ENCODE peak calls at places on chromosomes 12 and 14, in eight cellular contexts. R is H9; J is PC-3; D is CD4-positive, CD25-positive, alpha-beta regulatory T cell; C is naive thymus-derived CD4-positive, alpha-beta T cell; S is effector memory CD4-positive, alpha-beta T cell; G is PC-9; N is astrocyte. X is an unnamed sample.
A peak's percentile ranks its signal among the peaks of the same experiment; 100 is the strongest.

GRCh38 chr14:55777867-55778266 is 197.9 kb downstream of the KTN1 start:
- DNase-seq in R (no peak), J (no peak), D (no peak), C (no peak), S (no peak), G (no peak), N (no peak), X (no peak)

GRCh38 chr12:7899755-7900154 is 27.0 kb upstream of the SLC2A14 start:
- DNase-seq in R (no peak), J (peak; percentile 55), D (no peak), C (no peak), S (no peak), G (no peak), N (peak; percentile 63), X (no peak)

GRCh38 chr12:10182662-10183061 is 3.8 kb downstream of the TMEM52B start:
- DNase-seq in R (no peak), J (peak; percentile 63), D (no peak), C (no peak), S (no peak), G (no peak), N (peak; percentile 31), X (no peak)

GRCh38 chr14:68111733-68112270 is 292.2 kb downstream of the RAD51B start:
- DNase-seq in R (no peak), J (peak; percentile 14), D (no peak), C (no peak), S (no peak), G (no peak), N (no peak), X (no peak)

GRCh38 chr14:96231731-96232130 is 24.3 kb upstream of the BDKRB1 start:
- DNase-seq in R (no peak), J (no peak), D (no peak), C (no peak), S (no peak), G (no peak), N (no peak), X (no peak)

GRCh38 chr14:32400480-32400879 is 71.4 kb downstream of the AKAP6 start:
- DNase-seq in R (no peak), J (peak; percentile 61), D (no peak), C (no peak), S (no peak), G (no peak), N (peak; percentile 84), X (no peak)

GRCh38 chr12:129049917-129050316 is 196.6 kb downstream of the GLT1D1 start:
- DNase-seq in R (peak; percentile 73), J (peak; percentile 10), D (no peak), C (no peak), S (no peak), G (no peak), N (no peak), X (peak; percentile 6)

GRCh38 chr14:104110491-104111209 is 25.1 kb downstream of the ASPG start:
- DNase-seq in R (no peak), J (no peak), D (no peak), C (no peak), S (no peak), G (peak; percentile 1), N (no peak), X (no peak)

GRCh38 chr14:90624228-90624627 is 192.0 kb downstream of the TTC7B start:
- DNase-seq in R (no peak), J (peak; percentile 82), D (no peak), C (no peak), S (no peak), G (peak; percentile 55), N (peak; percentile 54), X (no peak)

GRCh38 chr14:50320279-50320678 is 8.2 kb downstream of the DMAC2L start:
- DNase-seq in R (no peak), J (no peak), D (no peak), C (no peak), S (no peak), G (no peak), N (peak; percentile 51), X (peak; percentile 52)

GRCh38 chr12:113222730-113223531 is 1.7 kb downstream of the TPCN1 start:
- DNase-seq in R (no peak), J (peak; percentile 89), D (peak; percentile 33), C (peak; percentile 35), S (no peak), G (no peak), N (peak; percentile 80), X (no peak)

GRCh38 chr12:6078378-6079083 is 45.9 kb downstream of the VWF start:
- DNase-seq in R (no peak), J (no peak), D (no peak), C (no peak), S (no peak), G (peak; percentile 73), N (peak; percentile 62), X (peak; percentile 54)

GRCh38 chr12:122123761-122124145 is 45.2 kb downstream of the MLXIP start:
- DNase-seq in R (no peak), J (no peak), D (no peak), C (no peak), S (no peak), G (no peak), N (no peak), X (no peak)

GRCh38 chr12:104219908-104220404 is 4.4 kb downstream of the TXNRD1 start:
- DNase-seq in R (no peak), J (peak; percentile 100), D (peak; percentile 13), C (peak; percentile 12), S (peak; percentile 49), G (peak; percentile 84), N (peak; percentile 68), X (no peak)

GRCh38 chr14:53953828-53954550 is 2.6 kb downstream of the BMP4 start:
- DNase-seq in R (peak; percentile 43), J (peak; percentile 60), D (no peak), C (no peak), S (no peak), G (peak; percentile 30), N (peak; percentile 39), X (no peak)

DNA sequence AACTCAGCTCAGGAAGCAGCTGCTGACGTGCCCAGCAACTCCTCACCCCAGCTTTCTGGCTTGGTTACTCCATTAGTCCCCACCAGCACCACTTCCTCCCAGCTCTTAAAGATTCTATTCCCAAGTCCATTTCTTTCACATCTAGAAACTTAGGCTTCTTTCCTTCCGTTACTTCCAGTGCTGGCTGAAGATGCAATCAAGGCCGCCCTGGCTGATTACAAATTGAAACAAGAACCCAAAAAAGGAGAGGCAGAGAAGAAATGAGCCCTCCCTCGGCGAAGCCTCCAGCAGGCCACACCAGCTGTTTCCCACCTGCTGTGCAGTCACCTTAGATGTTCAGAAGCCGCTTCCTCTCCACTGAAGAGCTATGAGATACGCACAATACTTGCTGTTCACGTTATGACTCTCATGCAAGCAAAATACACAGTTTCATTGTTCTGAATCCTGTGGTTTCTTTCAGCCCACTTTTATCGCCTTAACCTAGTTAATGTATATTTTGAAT is 6.3 kb downstream of the ISCU start:
- DNase-seq in R (no peak), J (no peak), D (peak; percentile 88), C (peak; percentile 92), S (peak; percentile 51), G (no peak), N (no peak), X (peak; percentile 97)
- H3K4me1 ChIP-seq in R (no peaks in the 10 kb centered on the region), J (peaks cover 17% of the 10 kb centered on the region), D (peaks cover 52% of the 10 kb centered on the region), C (peaks cover 29% of the 10 kb centered on the region), S (peaks cover 26% of the 10 kb centered on the region), G (peaks cover 17% of the 10 kb centered on the region), N (peaks cover 8% of the 10 kb centered on the region), X (peaks cover 96% of the 10 kb centered on the region)

GRCh38 chr14:27389402-27389801 is 791.6 kb upstream of the NOVA1 start:
- DNase-seq in R (no peak), J (no peak), D (no peak), C (no peak), S (no peak), G (no peak), N (peak; percentile 73), X (no peak)

GRCh38 chr14:27386391-27386790 is 788.6 kb upstream of the NOVA1 start:
- DNase-seq in R (no peak), J (no peak), D (no peak), C (no peak), S (no peak), G (no peak), N (peak; percentile 60), X (no peak)

GRCh38 chr14:27387458-27387857 is 789.6 kb upstream of the NOVA1 start:
- DNase-seq in R (no peak), J (no peak), D (no peak), C (no peak), S (no peak), G (no peak), N (peak; percentile 65), X (no peak)

DNA sequence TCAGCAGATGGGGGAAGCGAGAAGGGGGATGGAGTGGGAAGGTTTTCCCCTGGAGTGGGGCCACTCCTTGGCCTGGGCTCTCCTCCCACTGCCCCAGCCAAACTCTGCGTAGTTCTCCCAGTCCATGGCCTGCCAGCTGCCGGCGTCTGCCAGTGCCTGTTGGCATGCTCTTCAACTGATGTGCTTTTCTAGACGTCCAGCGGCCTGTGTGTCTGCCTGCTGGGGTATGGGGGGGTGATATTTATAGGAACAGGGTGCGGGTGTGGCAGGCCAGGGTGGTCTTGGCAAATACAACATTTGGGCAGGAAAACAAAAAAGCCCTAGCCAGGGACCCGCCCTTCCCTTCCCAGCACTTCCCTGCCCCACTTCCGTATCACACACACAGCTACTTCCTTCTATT is 786.3 kb upstream of the NOVA1 start:
- DNase-seq in R (no peak), J (no peak), D (no peak), C (no peak), S (no peak), G (no peak), N (no peak), X (no peak)
- H3K4me1 ChIP-seq in R (no peaks in the 10 kb centered on the region), J (no peaks in the 10 kb centered on the region), D (no peaks in the 10 kb centered on the region), C (no peaks in the 10 kb centered on the region), S (no peaks in the 10 kb centered on the region), G (no peaks in the 10 kb centered on the region), N (peaks cover 8% of the 10 kb centered on the region), X (no peaks in the 10 kb centered on the region)

DNA sequence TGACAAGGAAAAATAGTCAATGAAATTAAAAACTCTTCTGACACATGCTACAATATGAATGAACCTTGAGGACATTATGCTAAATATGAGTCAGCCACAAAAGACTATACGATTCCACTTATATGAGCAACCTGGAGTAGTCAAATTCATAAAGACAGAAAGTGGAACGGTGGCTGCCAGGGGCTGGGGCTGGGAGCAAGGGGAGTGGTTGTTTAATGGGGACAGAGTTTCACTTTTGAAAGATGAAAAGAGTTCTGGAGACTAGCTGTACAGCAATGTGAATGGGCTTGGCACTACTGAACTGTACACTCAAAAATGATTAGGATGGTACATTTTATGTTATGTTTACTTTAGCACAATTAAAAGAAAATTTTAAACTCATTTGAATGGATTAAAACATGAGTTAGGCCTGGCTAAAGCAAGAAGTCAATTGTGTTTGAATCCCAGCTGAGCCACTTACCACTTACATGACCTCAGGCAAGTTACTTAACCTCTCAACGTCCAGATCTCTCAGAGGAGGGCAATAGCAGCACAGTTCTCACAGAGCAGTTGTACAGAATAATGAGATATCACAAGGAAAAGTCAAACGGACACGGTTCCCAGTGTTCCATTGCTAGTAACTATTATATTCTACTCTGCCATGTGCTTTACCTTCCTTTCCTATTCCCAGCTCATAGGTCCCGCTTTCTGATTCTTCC is 102.5 kb downstream of the SPTSSA start:
- DNase-seq in R (no peak), J (peak; percentile 41), D (no peak), C (no peak), S (no peak), G (no peak), N (no peak), X (peak; percentile 12)
- H3K4me1 ChIP-seq in R (no peaks in the 10 kb centered on the region), J (peaks cover 65% of the 10 kb centered on the region), D (no peaks in the 10 kb centered on the region), C (no peaks in the 10 kb centered on the region), S (no peaks in the 10 kb centered on the region), G (peaks cover 13% of the 10 kb centered on the region), N (peaks cover 12% of the 10 kb centered on the region), X (no peaks in the 10 kb centered on the region)

DNA sequence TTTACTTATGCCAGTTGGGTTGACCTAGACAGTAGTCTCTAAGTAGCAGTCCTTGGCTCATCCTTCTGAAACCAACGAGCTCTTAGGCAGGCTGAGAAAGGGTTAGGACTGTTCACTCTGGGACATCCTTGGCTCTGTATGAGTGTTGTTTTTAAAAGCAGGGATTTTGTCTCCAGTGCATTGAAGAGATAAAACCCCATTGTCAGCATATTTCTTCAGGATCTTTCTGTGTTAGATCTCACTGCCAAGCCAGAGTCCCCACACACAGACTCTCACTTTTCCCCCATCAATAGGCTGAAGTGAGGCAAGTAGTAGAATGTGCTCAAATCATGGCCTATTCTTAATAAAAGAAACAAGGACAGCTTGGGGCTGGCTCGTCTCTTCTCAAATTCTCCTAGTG is 123.4 kb upstream of the HIF1A start:
- DNase-seq in R (no peak), J (no peak), D (no peak), C (no peak), S (no peak), G (no peak), N (no peak), X (no peak)
- H3K4me1 ChIP-seq in R (no peaks in the 10 kb centered on the region), J (peaks cover 81% of the 10 kb centered on the region), D (peaks cover 11% of the 10 kb centered on the region), C (no peaks in the 10 kb centered on the region), S (peaks cover 19% of the 10 kb centered on the region), G (peaks cover 92% of the 10 kb centered on the region), N (peaks cover 61% of the 10 kb centered on the region), X (no peaks in the 10 kb centered on the region)

X was measured in MM.1S.